ENCODE peak calls at places on chromosome 18, in ten cellular contexts. B is coronary artery; A is dorsolateral prefrontal cortex; Z is progenitor cell of endocrine pancreas; J is ovary; C is CD4-positive, alpha-beta T cell; U is choroid plexus epithelial cell; P is WTC11; X is epithelial cell of esophagus; K is neural progenitor cell. F is an unnamed sample.

GRCh38 chr18:25147878-25148488 is 204.0 kb downstream of the ZNF521 start:
- DNase-seq in A (no peak), X (no peak), P (no peak), J (no peak), U (no peak), C (no peak), K (no peak), Z (no peak), B (no peak), F (no peak)

GRCh38 chr18:38368886-38369285 is 803.3 kb upstream of the CELF4 start:
- DNase-seq in A (no peak), U (no peak), C (no peak), Z (no peak), P (no peak), X (peak), K (no peak), B (no peak), J (no peak), F (no peak)

GRCh38 chr18:55543130-55543704 is 44.8 kb downstream of the TCF4 start:
- DNase-seq in J (no peak), C (no peak), Z (no peak), P (no peak), B (no peak), U (no peak), X (no peak), K (no peak), A (no peak), F (no peak)

GRCh38 chr18:22563098-22563707 is 145.5 kb upstream of the CTAGE1 start:
- DNase-seq in J (no peak), Z (no peak), A (no peak), B (no peak), U (peak), P (no peak), X (peak), C (no peak), K (peak), F (no peak)

GRCh38 chr18:28855989-28856388 is 679.1 kb upstream of the CDH2 start:
- DNase-seq in P (no peak), J (no peak), B (no peak), K (no peak), U (no peak), Z (no peak), X (peak), A (no peak), C (no peak), F (no peak)

GRCh38 chr18:24234850-24235418 is 96.1 kb downstream of the CABYR start:
- DNase-seq in B (no peak), X (no peak), C (no peak), U (no peak), P (no peak), A (no peak), J (no peak), K (no peak), Z (no peak), F (no peak)

GRCh38 chr18:67845035-67845434 is 328.5 kb upstream of the DSEL start:
- DNase-seq in X (peak), U (peak), K (no peak), C (no peak), B (no peak), P (no peak), J (no peak), Z (no peak), A (no peak), F (no peak)

GRCh38 chr18:69365658-69366057 is 35.0 kb upstream of the DOK6 start:
- DNase-seq in U (no peak), Z (no peak), B (no peak), P (peak), J (no peak), X (no peak), C (no peak), K (peak), A (no peak), F (no peak)

GRCh38 chr18:76480913-76481312 is 14.1 kb downstream of the ZNF516 start:
- DNase-seq in P (peak), X (no peak), J (no peak), B (peak), A (no peak), K (peak), C (no peak), Z (no peak), U (no peak), F (no peak)

GRCh38 chr18:67132919-67133318 is 383.6 kb downstream of the DSEL start:
- DNase-seq in U (no peak), P (no peak), K (no peak), Z (no peak), A (no peak), C (no peak), X (peak), J (no peak), B (no peak), F (no peak)

GRCh38 chr18:10072659-10073309 is 159.0 kb downstream of the VAPA start:
- DNase-seq in J (no peak), B (no peak), C (no peak), K (no peak), P (no peak), Z (no peak), A (no peak), U (peak), X (peak), F (no peak)

GRCh38 chr18:25089470-25089869 is 262.5 kb downstream of the ZNF521 start:
- DNase-seq in A (no peak), K (no peak), X (peak), J (no peak), Z (no peak), C (no peak), B (no peak), U (no peak), P (no peak), F (no peak)

GRCh38 chr18:489244-490023 is 11.1 kb downstream of the COLEC12 start:
- DNase-seq in X (peak), A (no peak), P (no peak), Z (no peak), J (no peak), B (no peak), U (peak), K (no peak), C (no peak), F (no peak)

GRCh38 chr18:12245793-12246135 is 8.4 kb upstream of the CIDEA start:
- DNase-seq in P (no peak), A (no peak), Z (no peak), X (no peak), B (peak), J (no peak), U (no peak), K (no peak), C (no peak), F (no peak)

GRCh38 chr18:12251311-12251710 is 2.9 kb upstream of the CIDEA start:
- DNase-seq in C (no peak), U (no peak), K (no peak), X (no peak), B (no peak), P (no peak), J (no peak), Z (no peak), A (no peak), F (no peak)

GRCh38 chr18:12248926-12249720 is 5.0 kb upstream of the CIDEA start:
- DNase-seq in B (no peak), U (no peak), J (no peak), K (no peak), P (no peak), C (no peak), X (no peak), A (no peak), Z (no peak), F (peak)

GRCh38 chr18:12247946-12248345 is 6.2 kb upstream of the CIDEA start:
- DNase-seq in X (no peak), P (no peak), K (no peak), A (no peak), Z (no peak), B (no peak), U (no peak), C (no peak), J (no peak), F (peak)

DNA sequence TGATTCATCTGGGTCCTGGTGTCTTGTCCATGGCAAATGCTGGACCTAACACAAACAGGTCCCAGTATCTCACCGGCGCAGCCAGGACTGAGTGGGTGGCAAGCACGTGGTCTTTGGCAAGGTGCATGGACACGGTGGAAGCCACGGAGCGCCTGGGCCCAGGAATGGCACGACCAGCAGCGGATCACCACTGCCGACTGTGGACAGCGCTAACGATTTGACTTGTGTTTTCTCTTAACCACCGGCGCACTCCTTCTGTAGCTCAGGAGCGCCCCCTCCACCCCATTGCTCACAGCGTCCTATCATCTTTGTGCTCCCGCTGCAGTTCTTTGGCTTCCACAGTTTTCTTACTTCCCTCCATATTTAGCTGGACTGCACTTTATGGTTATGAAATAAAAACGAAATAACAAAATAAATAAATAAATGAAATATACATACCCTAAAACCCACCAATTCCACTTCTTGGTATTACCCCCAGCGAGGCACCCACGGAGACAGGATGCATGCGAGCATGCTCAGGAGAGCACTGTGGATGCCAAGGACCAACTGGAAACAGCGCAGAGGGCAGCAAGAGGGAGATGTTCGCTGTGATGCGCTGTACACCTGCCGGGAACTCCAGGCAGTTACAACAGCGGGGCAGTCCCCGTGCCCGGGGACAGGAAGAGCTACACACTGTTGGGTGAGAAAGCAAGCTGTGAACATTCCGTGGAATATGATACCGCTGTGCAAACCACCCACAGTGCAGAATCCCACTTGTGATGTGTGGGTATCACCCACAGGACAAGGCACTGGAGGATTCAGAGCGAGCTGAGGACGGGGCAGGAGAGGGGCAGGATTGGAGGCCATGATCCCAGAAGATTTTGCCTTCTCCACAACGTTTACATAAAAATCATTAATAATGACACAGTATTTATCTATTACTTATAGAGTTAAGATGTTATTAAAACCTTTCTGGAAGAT is 7.0 kb upstream of the CIDEA start:
- DNase-seq in K (peak), A (no peak), X (peak), Z (no peak), C (no peak), P (peak), J (no peak), U (peak), B (no peak), F (peak)
- TF ChIP-seq CTCF in K (peak), A (no peak), X (peak), Z (peak), C (no peak), P (peak), J (no peak), U (peak), B (no peak), F (peak)

GRCh38 chr18:41391616-41392610 is 563.1 kb upstream of the PIK3C3 start:
- DNase-seq in P (peak), A (peak), X (peak), C (no peak), Z (peak), U (peak), B (peak), J (no peak), K (peak), F (peak)

GRCh38 chr18:41396211-41396610 is 558.8 kb upstream of the PIK3C3 start:
- DNase-seq in K (no peak), C (no peak), Z (no peak), B (no peak), J (no peak), U (no peak), X (no peak), A (no peak), P (no peak), F (no peak)

GRCh38 chr18:41389936-41390667 is 564.9 kb upstream of the PIK3C3 start:
- DNase-seq in K (no peak), J (no peak), B (no peak), X (no peak), A (no peak), P (no peak), U (no peak), Z (no peak), C (no peak), F (no peak)

GRCh38 chr18:41396861-41397260 is 558.2 kb upstream of the PIK3C3 start:
- DNase-seq in X (peak), C (no peak), Z (no peak), A (no peak), B (no peak), J (no peak), U (no peak), K (no peak), P (no peak), F (no peak)

GRCh38 chr18:41395695-41396094 is 559.3 kb upstream of the PIK3C3 start:
- DNase-seq in K (no peak), J (no peak), U (peak), Z (no peak), A (no peak), B (no peak), P (no peak), C (no peak), X (peak), F (no peak)
- TF ChIP-seq CTCF in K (no peak), J (no peak), U (peak), Z (peak), A (no peak), B (no peak), P (no peak), C (no peak), X (peak), F (peak)

GRCh38 chr18:34576622-34577021 is 133.5 kb upstream of the DTNA start:
- DNase-seq in Z (no peak), B (no peak), J (no peak), A (no peak), X (no peak), C (no peak), U (no peak), K (no peak), P (no peak), F (no peak)
- TF ChIP-seq CTCF in Z (no peak), B (no peak), J (no peak), A (no peak), X (no peak), C (no peak), U (no peak), K (no peak), P (no peak), F (no peak)

GRCh38 chr18:11468120-11468519 is 141.3 kb upstream of the SLC35G4 start:
- DNase-seq in A (no peak), Z (no peak), J (no peak), K (no peak), B (no peak), U (no peak), C (no peak), X (no peak), P (no peak), F (no peak)
- TF ChIP-seq CTCF in A (no peak), Z (no peak), J (no peak), K (no peak), B (no peak), U (no peak), C (no peak), X (no peak), P (no peak), F (no peak)

GRCh38 chr18:32930695-32931301 is 158.0 kb upstream of the KLHL14 start:
- DNase-seq in X (peak), U (peak), P (no peak), J (no peak), A (no peak), B (no peak), C (no peak), K (peak), Z (no peak), F (no peak)
- TF ChIP-seq CTCF in X (peak), U (peak), P (peak), J (no peak), A (peak), B (no peak), C (no peak), K (peak), Z (peak), F (peak)

GRCh38 chr18:58407263-58407648 is 221.6 kb downstream of the ALPK2 start:
- DNase-seq in C (no peak), B (no peak), J (no peak), K (no peak), Z (no peak), U (no peak), P (no peak), A (no peak), X (no peak), F (no peak)

GRCh38 chr18:58408665-58409064 is 220.2 kb downstream of the ALPK2 start:
- DNase-seq in C (no peak), B (no peak), A (no peak), X (no peak), Z (no peak), U (no peak), P (no peak), K (no peak), J (no peak), F (no peak)

GRCh38 chr18:58409802-58410445 is 219.0 kb downstream of the ALPK2 start:
- DNase-seq in U (no peak), C (no peak), J (no peak), B (no peak), X (no peak), A (no peak), K (no peak), P (no peak), Z (no peak), F (no peak)

GRCh38 chr18:58405107-58405898 is 223.6 kb downstream of the ALPK2 start:
- DNase-seq in J (no peak), P (no peak), C (no peak), B (no peak), A (no peak), X (no peak), Z (no peak), U (no peak), K (no peak), F (no peak)

DNA sequence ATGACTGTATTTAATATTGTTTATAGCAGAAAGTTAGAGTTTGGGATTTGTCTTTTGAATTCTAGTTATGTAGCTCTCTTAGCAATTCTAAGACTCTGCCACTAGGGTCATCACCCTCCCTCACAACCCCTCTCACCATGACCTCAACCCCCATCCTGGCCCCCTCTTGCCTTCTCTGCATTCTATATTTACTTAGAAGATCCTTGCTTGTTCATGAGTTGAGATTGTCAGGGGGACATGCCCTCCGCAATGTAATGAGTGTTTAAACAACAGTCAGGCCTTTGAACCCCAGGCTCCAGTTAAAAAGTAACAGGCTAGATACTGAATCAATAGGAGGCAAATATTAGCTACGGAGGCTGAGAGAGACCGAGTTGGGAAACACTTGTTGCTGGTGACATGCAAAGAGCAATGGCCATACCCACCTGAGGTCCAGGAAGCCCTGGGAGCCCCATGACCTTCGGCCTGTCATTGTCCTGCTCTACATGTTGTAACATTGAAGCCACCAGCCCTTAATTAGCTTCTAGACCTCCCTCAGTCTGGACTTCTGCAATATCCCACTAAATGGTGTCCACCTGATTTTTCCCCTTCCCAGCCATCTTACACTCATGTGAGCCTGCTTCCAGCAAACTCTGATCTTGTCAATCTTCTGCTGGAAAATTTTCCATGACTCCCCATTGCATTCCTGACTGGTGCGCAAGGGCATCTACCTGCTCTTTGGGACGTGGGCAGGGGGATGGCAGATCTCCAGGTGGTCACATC is 221.1 kb downstream of the ALPK2 start:
- DNase-seq in Z (no peak), J (no peak), C (no peak), U (no peak), K (no peak), P (no peak), A (no peak), X (no peak), B (no peak), F (no peak)
- TF ChIP-seq CTCF in Z (peak), J (no peak), C (no peak), U (peak), K (peak), P (no peak), A (no peak), X (no peak), B (no peak), F (no peak)

GRCh38 chr18:59744271-59744721 is 47.1 kb upstream of the CCBE1 start:
- DNase-seq in K (no peak), U (peak), P (no peak), Z (no peak), J (no peak), B (no peak), X (peak), C (no peak), A (no peak), F (no peak)

GRCh38 chr18:59740131-59740530 is 42.9 kb upstream of the CCBE1 start:
- DNase-seq in K (no peak), A (no peak), X (no peak), U (no peak), J (no peak), C (no peak), P (no peak), B (no peak), Z (no peak), F (no peak)

GRCh38 chr18:59743561-59743960 is 46.3 kb upstream of the CCBE1 start:
- DNase-seq in A (no peak), X (no peak), P (no peak), B (no peak), Z (no peak), K (no peak), J (no peak), C (no peak), U (peak), F (no peak)

GRCh38 chr18:59737776-59738295 is 40.6 kb upstream of the CCBE1 start:
- DNase-seq in X (no peak), A (no peak), K (no peak), J (no peak), B (no peak), Z (no peak), U (no peak), C (no peak), P (no peak), F (peak)

DNA sequence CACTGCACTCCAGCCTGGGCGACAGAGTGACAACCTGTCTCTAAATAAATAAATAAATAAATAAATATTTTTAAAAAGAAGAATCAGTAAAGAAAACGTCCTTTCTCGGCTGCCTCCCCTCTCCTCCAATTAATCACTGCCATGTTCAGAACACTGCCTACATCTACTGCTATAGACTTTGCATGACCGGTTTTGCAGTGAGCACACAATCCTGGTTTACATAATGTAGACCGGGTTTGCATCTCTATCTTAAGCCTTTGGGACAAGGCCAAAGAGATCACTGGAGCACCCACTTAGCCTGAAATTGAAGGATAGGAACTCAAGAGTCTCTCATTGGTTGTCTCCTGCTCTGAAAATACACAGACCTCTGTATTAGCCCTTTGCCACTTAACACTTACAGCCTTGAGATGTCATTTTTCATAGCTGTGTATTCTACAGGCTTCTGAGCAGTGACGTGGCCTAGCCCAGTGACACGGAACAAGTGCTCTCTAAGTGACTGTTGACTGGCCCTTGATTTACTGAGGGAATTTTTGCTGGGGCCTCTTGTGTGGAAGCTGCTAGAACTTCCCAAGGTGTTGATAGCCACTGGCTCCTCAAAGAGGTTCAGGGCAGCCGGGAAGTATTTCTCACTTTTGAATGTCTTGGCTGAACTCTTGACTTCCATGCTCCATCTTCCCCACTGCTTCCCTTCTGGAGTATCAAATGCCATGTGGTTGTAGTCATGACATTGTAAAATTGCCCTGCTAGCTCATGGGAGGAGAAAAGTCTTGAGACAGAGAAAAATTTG is 45.3 kb upstream of the CCBE1 start:
- DNase-seq in C (no peak), Z (no peak), K (no peak), J (no peak), P (no peak), A (no peak), X (peak), B (no peak), U (peak), F (no peak)
- TF ChIP-seq CTCF in C (no peak), Z (no peak), K (no peak), J (no peak), P (no peak), A (no peak), X (no peak), B (no peak), U (no peak), F (no peak)

F was measured in osteocyte.